ENCODE peak calls at places on chromosomes 16 and 17, in nine cellular contexts. Z, K, H, P, B, D, Q, A and J are unnamed samples.

GRCh38 chr16:78125112-78125844 is 25.8 kb downstream of the WWOX start:
- DNase-seq in Z (no peak), K (no peak), H (no peak), P (no peak), B (no peak), D (no peak), Q (no peak), A (no peak), J (no peak)

GRCh38 chr17:21397341-21398050 is 21.3 kb downstream of the KCNJ12 start:
- DNase-seq in Z (peak; percentile 56), K (no peak), H (peak; percentile 15), P (no peak), B (peak; percentile 71), D (no peak), Q (no peak), A (peak; percentile 81), J (no peak)

GRCh38 chr16:87850009-87851006 is 19.0 kb downstream of the SLC7A5 start:
- DNase-seq in Z (peak; percentile 50), K (peak; percentile 68), H (peak; percentile 34), P (peak; percentile 64), B (peak; percentile 41), D (peak; percentile 84), Q (peak; percentile 42), A (peak; percentile 31), J (peak; percentile 81)

GRCh38 chr17:56804454-56804853 is 29.3 kb downstream of the C17orf67 start:
- DNase-seq in Z (no peak), K (no peak), H (no peak), P (no peak), B (no peak), D (no peak), Q (no peak), A (no peak), J (no peak)

GRCh38 chr17:73191443-73192218 is 1.2 kb upstream of the COG1 start:
- DNase-seq in Z (peak; percentile 75), K (peak; percentile 63), H (peak; percentile 72), P (peak; percentile 64), B (peak; percentile 72), D (peak; percentile 69), Q (peak; percentile 59), A (peak; percentile 69), J (peak; percentile 84)

GRCh38 chr17:78919816-78920516 is 5.2 kb downstream of the TIMP2 start:
- DNase-seq in Z (no peak), K (no peak), H (no peak), P (no peak), B (no peak), D (no peak), Q (no peak), A (no peak), J (no peak)

GRCh38 chr17:38558751-38559024 is 47.1 kb downstream of the SRCIN1 start:
- DNase-seq in Z (no peak), K (no peak), H (no peak), P (no peak), B (no peak), D (no peak), Q (no peak), A (no peak), J (no peak)

GRCh38 chr17:4802228-4802627 is at the start of gene C17orf114:
- DNase-seq in Z (no peak), K (no peak), H (no peak), P (no peak), B (no peak), D (no peak), Q (no peak), A (no peak), J (no peak)

GRCh38 chr16:89178453-89179147 is 7.1 kb downstream of the CDH15 start:
- DNase-seq in Z (no peak), K (no peak), H (no peak), P (no peak), B (no peak), D (no peak), Q (no peak), A (no peak), J (no peak)

GRCh38 chr17:3695723-3696411 is at the start of gene P2RX5:
- DNase-seq in Z (peak; percentile 22), K (peak; percentile 27), H (peak; percentile 26), P (peak; percentile 73), B (no peak), D (peak; percentile 70), Q (no peak), A (no peak), J (no peak)

GRCh38 chr16:31076319-31076718 is 2.1 kb downstream of the ZNF646 start:
- DNase-seq in Z (no peak), K (no peak), H (no peak), P (no peak), B (no peak), D (no peak), Q (no peak), A (no peak), J (no peak)

GRCh38 chr16:48433849-48434530 is 48.8 kb upstream of the SIAH1 start:
- DNase-seq in Z (no peak), K (no peak), H (no peak), P (no peak), B (no peak), D (no peak), Q (no peak), A (no peak), J (no peak)

GRCh38 chr17:80175411-80175810 is 5.6 kb downstream of the CARD14 start:
- DNase-seq in Z (peak; percentile 47), K (no peak), H (peak; percentile 16), P (no peak), B (peak; percentile 30), D (no peak), Q (no peak), A (no peak), J (no peak)

GRCh38 chr17:17633310-17633709 is 41.8 kb upstream of the PEMT start:
- DNase-seq in Z (no peak), K (no peak), H (no peak), P (no peak), B (no peak), D (no peak), Q (no peak), A (no peak), J (no peak)

GRCh38 chr17:35784895-35785294 is 10.5 kb downstream of the MMP28 start:
- DNase-seq in Z (no peak), K (no peak), H (no peak), P (no peak), B (no peak), D (no peak), Q (no peak), A (no peak), J (no peak)

GRCh38 chr17:48542956-48543853 is 1.7 kb downstream of the HOXB2 start:
- DNase-seq in Z (peak; percentile 48), K (peak; percentile 56), H (peak; percentile 65), P (peak; percentile 66), B (no peak), D (no peak), Q (no peak), A (peak; percentile 67), J (peak; percentile 60)

GRCh38 chr17:66149562-66149961 is 42.4 kb downstream of the CEP112 start:
- DNase-seq in Z (no peak), K (no peak), H (no peak), P (no peak), B (no peak), D (no peak), Q (no peak), A (no peak), J (no peak)

GRCh38 chr17:62090868-62091267 is 25.8 kb upstream of the MED13 start:
- DNase-seq in Z (no peak), K (no peak), H (no peak), P (no peak), B (no peak), D (no peak), Q (no peak), A (no peak), J (no peak)

GRCh38 chr16:51313204-51313603 is 162.1 kb upstream of the SALL1 start:
- DNase-seq in Z (no peak), K (no peak), H (no peak), P (no peak), B (peak; percentile 14), D (no peak), Q (no peak), A (no peak), J (no peak)

GRCh38 chr17:7217113-7217987 is 2.3 kb downstream of the DLG4 start:
- DNase-seq in Z (peak; percentile 73), K (peak; percentile 41), H (peak; percentile 73), P (no peak), B (peak; percentile 73), D (peak; percentile 59), Q (no peak), A (peak; percentile 71), J (no peak)

GRCh38 chr16:8257561-8257960 is 332.8 kb downstream of the TMEM114 start:
- DNase-seq in Z (no peak), K (no peak), H (no peak), P (no peak), B (no peak), D (no peak), Q (no peak), A (no peak), J (no peak)

GRCh38 chr17:57959929-57960328 is 4.7 kb upstream of the CUEDC1 start:
- DNase-seq in Z (no peak), K (no peak), H (no peak), P (no peak), B (no peak), D (no peak), Q (no peak), A (no peak), J (no peak)

GRCh38 chr17:67376509-67376891 is 581 bp upstream of the PITPNC1 start:
- DNase-seq in Z (peak; percentile 40), K (no peak), H (peak; percentile 78), P (no peak), B (peak; percentile 76), D (no peak), Q (no peak), A (peak; percentile 59), J (no peak)

GRCh38 chr16:6066601-6067000 is 969.0 kb upstream of the EEF2KMT start:
- DNase-seq in Z (no peak), K (no peak), H (no peak), P (no peak), B (no peak), D (no peak), Q (peak; percentile 5), A (no peak), J (no peak)

GRCh38 chr16:29777576-29778360 is at the start of gene ZG16:
- DNase-seq in Z (no peak), K (no peak), H (no peak), P (no peak), B (no peak), D (no peak), Q (no peak), A (no peak), J (no peak)

GRCh38 chr16:57146735-57147134 is 39.1 kb downstream of the PSME3IP1 start:
- DNase-seq in Z (no peak), K (no peak), H (no peak), P (no peak), B (no peak), D (no peak), Q (no peak), A (no peak), J (no peak)

GRCh38 chr17:43915561-43915960 is 8.2 kb upstream of the MPP2 start:
- DNase-seq in Z (no peak), K (no peak), H (no peak), P (no peak), B (peak; percentile 47), D (no peak), Q (no peak), A (peak; percentile 22), J (no peak)

GRCh38 chr17:12302711-12303110 is 282.0 kb downstream of the MAP2K4 start:
- DNase-seq in Z (peak; percentile 35), K (no peak), H (no peak), P (no peak), B (peak; percentile 36), D (no peak), Q (no peak), A (peak; percentile 40), J (no peak)

GRCh38 chr16:89064606-89065444 is 28.8 kb upstream of the ACSF3 start:
- DNase-seq in Z (no peak), K (no peak), H (no peak), P (peak; percentile 54), B (no peak), D (no peak), Q (no peak), A (no peak), J (no peak)

GRCh38 chr16:5903153-5903552 is 805.6 kb upstream of the EEF2KMT start:
- DNase-seq in Z (no peak), K (no peak), H (peak; percentile 6), P (no peak), B (no peak), D (no peak), Q (no peak), A (no peak), J (no peak)

GRCh38 chr17:48505788-48506187 is 25.0 kb downstream of the HOXB1 start:
- DNase-seq in Z (peak; percentile 72), K (peak; percentile 46), H (peak; percentile 86), P (no peak), B (peak; percentile 93), D (no peak), Q (peak; percentile 75), A (peak; percentile 89), J (no peak)